ENCODE peak calls at places on chromosomes 12 and 14, in six cellular contexts. H is GM23338; J is aorta; E is CD8-positive, alpha-beta T cell; O is A549; Y is OCI-LY7. D is an unnamed sample. For H3K4me1, the result is how much of the 10 kb centered on the place peaks cover.

GRCh38 chr14:37140176-37140575 is 32.2 kb downstream of the SLC25A21 start:
- DNase-seq in H (no peak), J (no peak), E (no peak), O (no peak), Y (no peak), D (no peak)

GRCh38 chr12:105769486-105769885 is 369.3 kb downstream of the NUAK1 start:
- DNase-seq in H (no peak), J (no peak), E (no peak), O (no peak), Y (no peak), D (no peak)

GRCh38 chr12:2456122-2456812 is 338.5 kb upstream of the FKBP4 start:
- DNase-seq in H (no peak), J (no peak), E (no peak), O (no peak), Y (no peak), D (no peak)

GRCh38 chr12:2853626-2854025 is 3.2 kb downstream of the TEX52 start:
- DNase-seq in H (peak), J (peak), E (peak), O (peak), Y (no peak), D (peak)

GRCh38 chr14:96673706-96674105 is 123.5 kb upstream of the VRK1 start:
- DNase-seq in H (no peak), J (no peak), E (no peak), O (no peak), Y (no peak), D (no peak)

GRCh38 chr12:90099288-90099687 is 390.6 kb upstream of the ATP2B1 start:
- DNase-seq in H (no peak), J (no peak), E (no peak), O (peak), Y (no peak), D (no peak)

GRCh38 chr12:64669270-64669842 is 59.1 kb downstream of the RASSF3 start:
- DNase-seq in H (peak), J (peak), E (peak), O (no peak), Y (peak), D (no peak)

GRCh38 chr12:46555379-46555778 is 182.8 kb upstream of the SLC38A2 start:
- DNase-seq in H (no peak), J (no peak), E (no peak), O (no peak), Y (no peak), D (no peak)

GRCh38 chr12:117318591-117318990 is 42.8 kb downstream of the NOS1 start:
- DNase-seq in H (no peak), J (no peak), E (no peak), O (no peak), Y (no peak), D (no peak)

GRCh38 chr12:21773263-21773741 is 1.2 kb downstream of the KCNJ8 start:
- DNase-seq in H (peak), J (peak), E (no peak), O (peak), Y (no peak), D (peak)

GRCh38 chr12:93793983-93794382 is 116.8 kb downstream of the CRADD start:
- DNase-seq in H (no peak), J (no peak), E (no peak), O (no peak), Y (no peak), D (no peak)

GRCh38 chr12:42473130-42473529 is 116.4 kb downstream of the PRICKLE1 start:
- DNase-seq in H (no peak), J (no peak), E (no peak), O (no peak), Y (no peak), D (no peak)
- H3K4me1 ChIP-seq in H (half or more), J (under half), E (under half), O (under half), Y (under half), D (under half)

GRCh38 chr12:53214221-53214620 is 7.2 kb upstream of the ITGB7 start:
- DNase-seq in H (no peak), J (peak), E (no peak), O (no peak), Y (no peak), D (no peak)

GRCh38 chr12:53213348-53213747 is 6.3 kb upstream of the ITGB7 start:
- DNase-seq in H (peak), J (peak), E (peak), O (peak), Y (peak), D (peak)

GRCh38 chr12:53211476-53212381 is 4.7 kb upstream of the ITGB7 start:
- DNase-seq in H (peak), J (no peak), E (no peak), O (peak), Y (peak), D (no peak)

GRCh38 chr12:53214687-53215455 is 7.8 kb upstream of the ITGB7 start:
- DNase-seq in H (peak), J (peak), E (no peak), O (no peak), Y (peak), D (peak)

DNA sequence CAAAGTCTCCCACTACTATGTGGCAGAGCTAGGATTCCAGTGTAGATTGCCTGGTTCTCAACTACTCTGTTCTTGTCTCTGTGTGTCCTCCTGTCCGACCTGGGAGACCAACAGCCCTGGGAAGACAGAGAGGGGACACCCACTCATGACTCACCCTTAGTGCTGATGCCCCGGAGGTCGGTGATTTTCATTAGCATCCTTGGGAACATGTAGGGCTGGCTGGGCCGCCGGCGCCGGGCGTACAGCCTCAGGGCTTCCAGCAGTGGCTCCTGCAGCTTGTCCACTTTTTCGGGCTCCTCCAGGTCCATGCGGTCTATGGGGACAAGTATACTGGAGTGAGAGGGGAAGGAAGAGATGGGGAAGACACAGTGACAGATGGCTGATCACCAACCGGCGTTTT is 5.9 kb upstream of the ITGB7 start:
- DNase-seq in H (no peak), J (peak), E (no peak), O (no peak), Y (no peak), D (no peak)
- H3K4me1 ChIP-seq in H (under half), J (under half), E (half or more), O (under half), Y (half or more), D (under half)

DNA sequence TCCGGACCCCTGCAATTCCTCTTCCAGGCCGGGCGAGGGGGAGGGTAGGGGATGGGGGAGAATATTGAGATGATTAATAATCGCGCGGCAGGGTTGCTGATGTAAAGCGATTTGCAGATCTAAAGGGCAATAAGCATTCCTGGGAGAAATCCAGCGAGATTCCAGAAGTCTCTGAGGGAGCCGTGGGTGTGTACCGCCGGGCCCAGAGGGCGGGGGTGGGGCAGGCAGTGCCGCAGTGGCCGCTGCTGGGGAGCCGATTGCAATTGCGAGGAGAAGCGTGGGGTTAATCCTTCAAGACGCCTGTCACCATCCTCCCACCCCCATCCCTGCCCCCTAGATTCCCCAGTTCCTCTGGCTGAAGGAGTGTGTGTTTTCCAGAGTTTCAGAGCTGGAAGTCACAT is 16.4 kb downstream of the FOS start:
- DNase-seq in H (peak), J (peak), E (no peak), O (peak), Y (no peak), D (peak)
- H3K4me1 ChIP-seq in H (under half), J (under half), E (under half), O (under half), Y (under half), D (under half)

GRCh38 chr12:26080911-26081310 is 43.9 kb downstream of the BHLHE41 start:
- DNase-seq in H (no peak), J (no peak), E (no peak), O (no peak), Y (no peak), D (no peak)

DNA sequence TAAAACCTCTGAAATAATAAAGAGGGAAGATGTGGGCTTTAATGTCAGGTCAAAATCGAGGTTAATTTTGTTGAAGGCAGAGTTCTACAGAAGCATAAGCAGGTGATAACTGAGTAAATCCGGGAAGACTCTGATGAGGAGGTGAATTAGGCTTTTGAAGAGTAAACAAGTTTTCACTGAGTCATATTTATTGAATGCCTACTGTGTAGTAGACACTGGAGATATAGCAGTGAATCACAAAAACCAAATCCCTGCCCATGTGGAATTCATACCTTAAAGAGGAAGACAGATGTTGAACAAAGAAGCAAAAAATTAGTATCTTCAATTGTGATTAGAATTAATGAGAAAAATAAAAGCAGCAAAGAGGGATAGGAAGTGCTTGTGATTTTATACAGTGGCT is 46.9 kb downstream of the BHLHE41 start:
- DNase-seq in H (no peak), J (no peak), E (no peak), O (no peak), Y (no peak), D (no peak)
- H3K4me1 ChIP-seq in H (under half), J (under half), E (under half), O (under half), Y (under half), D (under half)